ENCODE peak calls at places on chromosomes 3 and 15, in four cellular contexts. R is nephron progenitor cell, O is A549, G is tibial artery. F is an unnamed sample.

GRCh38 chr15:25684521-25685215 is 178.5 kb downstream of the ATP10A start:
- DNase-seq in R (no peak), O (no peak), G (peak), F (no peak)

GRCh38 chr15:100763764-100764750 is 115.6 kb upstream of the ALDH1A3 start:
- DNase-seq in O (no peak), G (no peak), R (no peak), F (peak)

GRCh38 chr15:63640146-63640545 is 43.0 kb downstream of the FBXL22 start:
- DNase-seq in O (no peak), G (no peak), R (no peak), F (no peak)

GRCh38 chr15:44015555-44015954 is 179.5 kb downstream of the FRMD5 start:
- DNase-seq in O (no peak), G (no peak), R (no peak), F (no peak)

GRCh38 chr3:48847586-48848423 is at the start of gene PRKAR2A:
- DNase-seq in G (peak), O (peak), R (peak), F (peak)

GRCh38 chr3:34008191-34008590 is 209.8 kb downstream of the PDCD6IP start:
- DNase-seq in G (no peak), R (peak), O (no peak), F (no peak)

GRCh38 chr3:136197159-136197715 is 1.1 kb upstream of the MSL2 start:
- DNase-seq in O (no peak), G (no peak), R (no peak), F (no peak)

GRCh38 chr3:64152100-64152499 is 73.2 kb downstream of the PRICKLE2 start:
- DNase-seq in O (peak), G (peak), R (no peak), F (no peak)

GRCh38 chr3:44238889-44239288 is 2.8 kb upstream of the TOPAZ1 start:
- DNase-seq in O (no peak), R (no peak), G (no peak), F (no peak)

GRCh38 chr3:47571391-47572165 is 7.1 kb downstream of the CSPG5 start:
- DNase-seq in R (no peak), G (no peak), O (no peak), F (no peak)

GRCh38 chr3:117887896-117888295 is 1146.8 kb downstream of the IGSF11 start:
- DNase-seq in R (no peak), G (no peak), O (no peak), F (no peak)

GRCh38 chr15:84883916-84884781 is at the start of gene SLC28A1:
- DNase-seq in R (no peak), O (no peak), G (no peak), F (no peak)

GRCh38 chr3:168040624-168041208 is 55.0 kb downstream of the GOLIM4 start:
- DNase-seq in R (no peak), G (no peak), O (peak), F (no peak)

GRCh38 chr15:78301813-78302212 is 2.4 kb upstream of the SKIC8 start:
- DNase-seq in R (no peak), O (no peak), G (no peak), F (no peak)

GRCh38 chr3:77467702-77468407 is 428.0 kb downstream of the ROBO2 start:
- DNase-seq in O (no peak), R (no peak), G (peak), F (no peak)

GRCh38 chr3:14235003-14235876 is 56.6 kb downstream of the LSM3 start:
- DNase-seq in R (no peak), G (no peak), O (no peak), F (no peak)

GRCh38 chr3:197809356-197810020 is 18.4 kb downstream of the LRCH3 start:
- DNase-seq in G (no peak), O (no peak), R (no peak), F (no peak)

GRCh38 chr3:107455621-107456020 is 67.1 kb upstream of the BBX start:
- DNase-seq in R (no peak), G (no peak), O (no peak), F (no peak)

GRCh38 chr15:67914537-67915373 is 74.9 kb upstream of the RNU6-1 start:
- DNase-seq in G (peak), O (peak), R (peak), F (no peak)

GRCh38 chr3:12139111-12139511 is 19.6 kb downstream of the TIMP4 start:
- DNase-seq in G (peak), O (peak), R (peak), F (no peak)

GRCh38 chr15:93348711-93349110 is 259.7 kb upstream of the RGMA start:
- DNase-seq in G (no peak), O (no peak), R (no peak), F (no peak)

GRCh38 chr3:171458056-171458856 is 1.9 kb downstream of the TNIK start:
- DNase-seq in G (no peak), R (peak), O (no peak), F (no peak)

GRCh38 chr3:24020036-24020691 is 75.1 kb downstream of the NR1D2 start:
- DNase-seq in R (no peak), G (no peak), O (no peak), F (no peak)

GRCh38 chr15:70437882-70438331 is 325.5 kb downstream of the UACA start:
- DNase-seq in R (no peak), O (no peak), G (no peak), F (peak)

GRCh38 chr15:63238796-63239195 is 38.6 kb upstream of the APH1B start:
- DNase-seq in O (no peak), G (peak), R (no peak), F (no peak)

GRCh38 chr3:50674349-50675178 is at the start of gene DOCK3:
- DNase-seq in G (peak), R (peak), O (peak), F (peak)

GRCh38 chr3:160707187-160707789 is 30.3 kb downstream of the ARL14 start:
- DNase-seq in R (peak), G (no peak), O (peak), F (peak)

GRCh38 chr15:78374436-78375393 is 34.6 kb downstream of the CRABP1 start:
- DNase-seq in G (no peak), O (peak), R (no peak), F (no peak)

GRCh38 chr3:26799679-26800317 is 177.2 kb downstream of the LRRC3B start:
- DNase-seq in O (no peak), R (no peak), G (no peak), F (no peak)

GRCh38 chr3:148998297-148998696 is 7.0 kb downstream of the GYG1 start:
- DNase-seq in R (no peak), G (no peak), O (no peak), F (no peak)

GRCh38 chr15:90918034-90918788 is 14.1 kb downstream of the HDDC3 start:
- DNase-seq in R (no peak), G (no peak), O (no peak), F (no peak)

GRCh38 chr3:79846148-79846933 is 78.5 kb upstream of the ROBO1 start:
- DNase-seq in O (no peak), G (no peak), R (peak), F (no peak)
- TF ChIP-seq CTCF in O (no peak), G (no peak), R (peak), F (peak)

GRCh38 chr15:32901192-32901591 is 183.4 kb downstream of the GREM1 start:
- DNase-seq in G (no peak), R (no peak), O (no peak), F (no peak)
- TF ChIP-seq CTCF in G (no peak), R (no peak), O (no peak), F (no peak)

GRCh38 chr15:86115138-86115801 is 35.6 kb downstream of the AGBL1 start:
- DNase-seq in O (no peak), R (no peak), G (no peak), F (no peak)
- TF ChIP-seq CTCF in O (no peak), R (no peak), G (no peak), F (no peak)

GRCh38 chr3:185070491-185071335 is 82.1 kb downstream of the C3orf70 start:
- DNase-seq in O (peak), R (peak), G (no peak), F (no peak)
- TF ChIP-seq CTCF in O (no peak), R (peak), G (peak), F (no peak)

GRCh38 chr3:172840463-172840862 is 89.9 kb downstream of the ECT2 start:
- DNase-seq in R (no peak), G (no peak), O (no peak), F (no peak)

GRCh38 chr3:172840913-172841312 is 90.4 kb downstream of the ECT2 start:
- DNase-seq in R (no peak), O (no peak), G (no peak), F (no peak)

GRCh38 chr3:172839679-172840078 is 89.2 kb downstream of the ECT2 start:
- DNase-seq in R (no peak), G (no peak), O (no peak), F (no peak)

GRCh38 chr3:172832983-172833382 is 82.5 kb downstream of the ECT2 start:
- DNase-seq in R (no peak), O (no peak), G (no peak), F (no peak)

DNA sequence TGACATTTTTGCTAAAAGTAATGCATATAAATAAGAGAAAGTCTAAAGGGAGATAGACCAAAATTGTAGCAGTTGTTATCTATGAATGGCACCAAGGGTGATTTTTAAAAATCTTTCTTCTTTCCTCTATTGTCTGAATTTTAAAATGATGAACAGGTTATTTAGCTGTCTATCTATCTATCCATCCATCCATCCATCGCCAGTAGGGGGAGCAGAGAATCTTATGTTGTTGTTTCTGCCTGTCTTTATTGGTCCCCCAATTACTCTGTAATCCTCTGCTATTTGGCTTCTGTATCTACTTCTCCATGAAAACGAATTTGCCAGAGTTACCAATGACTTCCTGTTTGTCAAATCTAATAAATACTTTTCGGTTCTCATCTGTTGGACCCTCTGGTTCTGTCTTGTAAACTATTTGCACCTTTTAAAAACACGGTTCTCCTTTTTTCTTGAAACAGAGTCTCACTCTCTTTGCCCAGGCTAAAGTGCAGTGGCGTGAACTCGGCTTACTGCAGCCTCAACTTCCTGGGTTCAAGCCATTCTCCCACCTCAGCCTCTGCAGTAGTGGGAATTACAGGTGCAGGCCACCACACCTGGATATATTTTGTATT is 86.0 kb downstream of the ECT2 start:
- DNase-seq in O (peak), G (no peak), R (peak), F (peak)
- TF ChIP-seq CTCF in O (peak), G (no peak), R (peak), F (peak)

GRCh38 chr15:41849204-41849603 is 10.6 kb downstream of the PLA2G4B start:
- DNase-seq in G (no peak), O (no peak), R (no peak), F (no peak)

GRCh38 chr15:41851167-41851523 is 12.5 kb downstream of the PLA2G4B start:
- DNase-seq in G (no peak), R (no peak), O (no peak), F (no peak)

GRCh38 chr15:41850482-41851166 is 12.0 kb downstream of the PLA2G4B start:
- DNase-seq in R (no peak), G (no peak), O (no peak), F (no peak)

GRCh38 chr15:41848595-41848994 is 9.9 kb downstream of the PLA2G4B start:
- DNase-seq in R (no peak), O (no peak), G (no peak), F (no peak)

DNA sequence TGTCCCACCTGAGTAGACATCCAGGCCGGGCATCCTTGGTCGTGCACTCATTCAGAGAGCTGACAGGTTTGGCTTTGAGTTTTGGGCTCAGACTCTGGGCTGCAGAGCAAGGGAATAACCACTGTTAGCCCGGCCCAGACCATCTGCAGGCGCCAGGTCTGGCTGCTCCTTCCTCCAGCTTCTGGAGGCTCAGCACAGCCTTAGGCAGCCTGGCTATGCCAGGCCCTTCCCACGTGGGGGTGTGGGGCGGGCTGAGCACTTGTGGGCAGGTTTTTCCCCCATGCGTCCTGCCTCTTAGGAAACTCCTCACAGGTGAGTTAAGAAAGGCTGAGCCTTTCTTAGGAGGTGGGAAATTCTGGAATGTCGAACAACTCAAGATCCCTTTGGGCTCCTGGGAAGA is 11.2 kb downstream of the PLA2G4B start:
- DNase-seq in O (no peak), G (no peak), R (no peak), F (no peak)
- TF ChIP-seq CTCF in O (no peak), G (no peak), R (no peak), F (no peak)

GRCh38 chr3:10770981-10771380 is 45.0 kb upstream of the SLC6A11 start:
- DNase-seq in G (no peak), R (no peak), O (no peak), F (no peak)

GRCh38 chr3:10774129-10774670 is 41.8 kb upstream of the SLC6A11 start:
- DNase-seq in G (no peak), R (no peak), O (no peak), F (no peak)

GRCh38 chr3:10771486-10772225 is 44.4 kb upstream of the SLC6A11 start:
- DNase-seq in G (no peak), O (no peak), R (no peak), F (no peak)

GRCh38 chr3:10770547-10770946 is 45.5 kb upstream of the SLC6A11 start:
- DNase-seq in O (no peak), G (no peak), R (no peak), F (no peak)

DNA sequence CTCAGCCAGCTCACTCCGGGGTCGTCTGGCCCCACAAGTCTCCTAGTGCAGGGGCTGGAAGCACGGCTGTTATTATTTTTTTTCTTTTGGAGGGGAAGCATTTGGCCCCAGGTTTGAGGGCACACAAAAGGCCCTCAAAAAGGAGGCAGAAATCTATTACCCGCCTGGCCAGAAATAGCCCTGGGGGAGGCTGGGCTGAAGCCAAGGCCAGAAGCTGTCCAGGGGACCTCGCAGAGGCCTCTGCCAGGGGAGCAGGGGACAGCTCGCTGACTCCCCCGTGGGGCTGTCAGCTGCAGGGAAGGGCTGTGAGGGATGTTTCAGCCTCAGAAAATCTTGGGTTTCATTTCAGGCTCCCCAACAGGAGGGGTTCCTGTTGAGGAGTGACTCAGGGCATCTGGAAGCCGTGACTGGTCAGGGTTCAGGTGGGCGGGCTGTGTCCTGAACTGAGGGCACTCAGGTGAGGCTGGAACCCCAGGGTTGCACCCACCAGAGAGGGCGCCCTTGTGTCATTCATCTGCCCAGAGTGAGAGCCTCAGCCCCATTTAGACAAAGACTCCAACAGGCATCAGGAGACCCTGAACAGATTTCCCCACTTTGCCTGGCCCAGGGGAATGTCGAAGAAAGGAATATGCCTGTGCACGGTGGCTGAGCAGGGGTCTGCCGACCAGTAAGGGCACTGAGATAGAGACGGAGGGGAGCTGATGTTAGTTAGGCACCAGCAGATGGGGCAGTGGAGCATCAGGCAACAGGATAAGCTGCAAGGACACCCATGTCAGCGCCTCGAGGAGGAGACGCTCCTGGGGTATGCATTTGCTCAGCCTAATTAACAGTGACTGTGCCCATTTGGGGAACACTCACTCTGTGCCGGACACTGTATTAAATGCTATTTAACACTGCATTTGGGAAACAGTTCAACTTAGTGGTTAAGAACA is 43.5 kb upstream of the SLC6A11 start:
- DNase-seq in O (peak), R (peak), G (no peak), F (no peak)
- TF ChIP-seq CTCF in O (peak), R (peak), G (no peak), F (no peak)

DNA sequence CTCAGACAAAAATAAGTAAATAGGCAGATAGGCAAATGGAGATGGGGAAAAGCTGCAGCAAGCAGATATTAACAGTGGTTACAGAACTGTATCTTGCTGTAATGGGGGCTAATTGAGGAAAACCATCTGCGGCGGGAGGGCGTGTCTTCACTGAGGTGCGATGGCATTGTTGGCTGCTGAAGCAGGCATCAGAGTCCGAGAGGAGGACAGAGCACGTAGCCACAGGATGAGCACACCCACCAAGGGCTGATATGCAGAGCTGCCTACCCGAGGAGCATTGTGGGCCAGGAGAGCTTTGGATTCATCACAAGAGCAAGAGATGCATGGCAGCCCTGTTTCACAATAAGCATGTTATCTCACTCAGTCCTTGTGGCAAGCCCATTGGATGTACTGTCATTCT is 30.4 kb downstream of the CHRNA7 start:
- DNase-seq in G (no peak), R (no peak), O (no peak), F (no peak)
- TF ChIP-seq CTCF in G (no peak), R (no peak), O (no peak), F (no peak)

GRCh38 chr15:47384776-47385175 is 332.5 kb upstream of the SEMA6D start:
- DNase-seq in G (no peak), O (no peak), R (no peak), F (no peak)

GRCh38 chr15:47383801-47384200 is 333.5 kb upstream of the SEMA6D start:
- DNase-seq in O (no peak), R (no peak), G (no peak), F (no peak)

GRCh38 chr15:47383102-47383501 is 334.2 kb upstream of the SEMA6D start:
- DNase-seq in G (no peak), R (no peak), O (no peak), F (no peak)

GRCh38 chr15:47386459-47386858 is 330.8 kb upstream of the SEMA6D start:
- DNase-seq in O (no peak), R (no peak), G (no peak), F (no peak)

DNA sequence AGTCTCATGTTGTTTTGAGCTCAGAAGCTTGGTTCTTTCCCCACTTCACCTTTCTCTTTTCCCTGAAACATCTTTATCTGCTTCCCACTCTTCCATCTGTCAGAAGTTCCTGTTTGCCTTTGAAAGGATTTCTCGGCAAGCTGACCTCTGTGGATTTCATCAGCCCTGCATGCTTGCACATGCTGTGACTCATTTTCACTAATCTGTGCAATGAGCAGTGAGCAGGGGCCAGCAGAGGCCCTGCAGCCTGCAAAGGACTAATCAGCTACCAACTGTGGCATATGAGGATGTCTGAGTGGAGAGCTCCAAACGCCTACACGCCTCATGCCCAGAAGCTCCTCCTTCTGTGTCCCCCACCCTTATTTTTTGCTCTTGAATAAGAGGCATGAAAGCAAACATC is 333.0 kb upstream of the SEMA6D start:
- DNase-seq in G (peak), R (no peak), O (no peak), F (no peak)
- TF ChIP-seq CTCF in G (no peak), R (no peak), O (no peak), F (no peak)

GRCh38 chr3:71881732-71882131 is 96.8 kb upstream of the PROK2 start:
- DNase-seq in R (no peak), O (no peak), G (no peak), F (no peak)

GRCh38 chr3:71876135-71876534 is 91.2 kb upstream of the PROK2 start:
- DNase-seq in O (no peak), R (no peak), G (no peak), F (no peak)

GRCh38 chr3:71876706-71877105 is 91.8 kb upstream of the PROK2 start:
- DNase-seq in R (no peak), O (no peak), G (no peak), F (no peak)

GRCh38 chr3:71881041-71881440 is 96.1 kb upstream of the PROK2 start:
- DNase-seq in O (no peak), G (no peak), R (no peak), F (no peak)

GRCh38 chr3:71879089-71879488 is 94.1 kb upstream of the PROK2 start:
- DNase-seq in G (no peak), O (no peak), R (no peak), F (no peak)
- TF ChIP-seq CTCF in G (no peak), O (no peak), R (no peak), F (no peak)